ENCODE peak calls at places on chromosomes 16 and 17, in four cellular contexts. L is H9, M is DND-41, Q is endodermal cell. T is an unnamed sample.

GRCh38 chr16:50229149-50229726 is 37.1 kb upstream of the ADCY7 start:
- DNase-seq in L (no peak), M (no peak), Q (no peak), T (no peak)

GRCh38 chr16:58487566-58488351 is 12.2 kb upstream of the NDRG4 start:
- DNase-seq in M (peak; percentile 80), L (peak; percentile 95), Q (peak; percentile 98), T (peak; percentile 93)

GRCh38 chr17:18993876-18994275 is 10.7 kb downstream of the FAM83G start:
- DNase-seq in Q (no peak), M (no peak), L (no peak), T (no peak)

GRCh38 chr17:28395426-28395825 is 10.6 kb downstream of the SLC46A1 start:
- DNase-seq in M (no peak), Q (peak; percentile 50), L (no peak), T (no peak)

GRCh38 chr16:27230562-27230991 is 27.3 kb downstream of the KDM8 start:
- DNase-seq in M (peak; percentile 28), Q (no peak), L (no peak), T (no peak)

GRCh38 chr17:52145496-52145895 is 13.0 kb downstream of the CA10 start:
- DNase-seq in M (no peak), Q (no peak), L (no peak), T (no peak)

GRCh38 chr16:66871840-66872239 is 8.5 kb upstream of the PDP2 start:
- DNase-seq in Q (no peak), M (no peak), L (no peak), T (no peak)

GRCh38 chr17:78409191-78409621 is 30.8 kb downstream of the PGS1 start:
- DNase-seq in M (no peak), Q (no peak), L (no peak), T (no peak)

GRCh38 chr17:31428111-31428510 is 36.6 kb downstream of the RAB11FIP4 start:
- DNase-seq in Q (no peak), L (no peak), M (no peak), T (no peak)

GRCh38 chr17:6052926-6053325 is 17.3 kb upstream of the WSCD1 start:
- DNase-seq in L (no peak), M (no peak), Q (no peak), T (no peak)

GRCh38 chr16:66800856-66801255 is 528 bp downstream of the TERB1 start:
- DNase-seq in M (no peak), Q (peak; percentile 45), L (peak; percentile 31), T (no peak)

GRCh38 chr16:68366062-68366461 is 55.2 kb downstream of the PRMT7 start:
- DNase-seq in L (no peak), M (no peak), Q (no peak), T (no peak)

GRCh38 chr17:9169116-9169515 is 147.8 kb downstream of the NTN1 start:
- DNase-seq in Q (no peak), M (no peak), L (no peak), T (no peak)

GRCh38 chr17:57484826-57485565 is 228.7 kb downstream of the MSI2 start:
- DNase-seq in L (no peak), Q (no peak), M (no peak), T (no peak)

GRCh38 chr17:79154446-79154845 is 79.8 kb downstream of the ENGASE start:
- DNase-seq in Q (no peak), L (no peak), M (no peak), T (no peak)

GRCh38 chr16:67283039-67283825 is 3.9 kb downstream of the PLEKHG4 start:
- DNase-seq in M (no peak), L (no peak), Q (no peak), T (no peak)

GRCh38 chr17:44655983-44656700 is at the start of gene MEIOC:
- DNase-seq in L (peak; percentile 98), Q (peak; percentile 97), M (no peak), T (peak; percentile 35)

GRCh38 chr16:81566245-81567007 is 121.8 kb downstream of the CMIP start:
- DNase-seq in Q (no peak), M (no peak), L (no peak), T (no peak)

GRCh38 chr16:81565633-81566032 is 121.0 kb downstream of the CMIP start:
- DNase-seq in L (no peak), M (no peak), Q (no peak), T (no peak)

GRCh38 chr16:81567987-81568748 is 123.6 kb downstream of the CMIP start:
- DNase-seq in L (no peak), M (no peak), Q (no peak), T (peak; percentile 91)

GRCh38 chr16:81568749-81569087 is 124.1 kb downstream of the CMIP start:
- DNase-seq in Q (no peak), L (no peak), M (no peak), T (no peak)

GRCh38 chr16:81567087-81567486 is 122.5 kb downstream of the CMIP start:
- DNase-seq in M (no peak), Q (no peak), L (no peak), T (no peak)
- H3K9ac ChIP-seq in M (no peak overlapping the region), Q (no peak overlapping the region), L (no peak overlapping the region), T (no peak overlapping the region)

GRCh38 chr16:86517033-86517432 is 6.7 kb downstream of the FOXF1 start:
- DNase-seq in L (no peak), M (no peak), Q (no peak), T (no peak)

GRCh38 chr16:86519007-86519648 is 8.8 kb downstream of the FOXF1 start:
- DNase-seq in Q (no peak), L (no peak), M (no peak), T (no peak)

GRCh38 chr16:86516618-86517003 is 6.3 kb downstream of the FOXF1 start:
- DNase-seq in M (no peak), L (no peak), Q (peak; percentile 62), T (no peak)

GRCh38 chr16:86515780-86516617 is 5.7 kb downstream of the FOXF1 start:
- DNase-seq in L (peak; percentile 48), Q (peak; percentile 71), M (no peak), T (no peak)

GRCh38 chr16:86517652-86518258 is 7.4 kb downstream of the FOXF1 start:
- DNase-seq in Q (peak; percentile 91), L (peak; percentile 80), M (peak; percentile 27), T (peak; percentile 89)
- H3K27me3 ChIP-seq in Q (peaks cover 88% of the 10 kb centered on the region), L (peaks cover 56% of the 10 kb centered on the region), M (no peaks in the 10 kb centered on the region), T (peaks cover 78% of the 10 kb centered on the region)

GRCh38 chr16:89300311-89300975 is 82.9 kb downstream of the ZNF778 start:
- DNase-seq in L (no peak), Q (no peak), M (no peak), T (no peak)
- H3K4me1 ChIP-seq in L (peaks cover 2% of the 10 kb centered on the region), Q (no peaks in the 10 kb centered on the region), M (no peaks in the 10 kb centered on the region), T (peaks cover 19% of the 10 kb centered on the region)

DNA sequence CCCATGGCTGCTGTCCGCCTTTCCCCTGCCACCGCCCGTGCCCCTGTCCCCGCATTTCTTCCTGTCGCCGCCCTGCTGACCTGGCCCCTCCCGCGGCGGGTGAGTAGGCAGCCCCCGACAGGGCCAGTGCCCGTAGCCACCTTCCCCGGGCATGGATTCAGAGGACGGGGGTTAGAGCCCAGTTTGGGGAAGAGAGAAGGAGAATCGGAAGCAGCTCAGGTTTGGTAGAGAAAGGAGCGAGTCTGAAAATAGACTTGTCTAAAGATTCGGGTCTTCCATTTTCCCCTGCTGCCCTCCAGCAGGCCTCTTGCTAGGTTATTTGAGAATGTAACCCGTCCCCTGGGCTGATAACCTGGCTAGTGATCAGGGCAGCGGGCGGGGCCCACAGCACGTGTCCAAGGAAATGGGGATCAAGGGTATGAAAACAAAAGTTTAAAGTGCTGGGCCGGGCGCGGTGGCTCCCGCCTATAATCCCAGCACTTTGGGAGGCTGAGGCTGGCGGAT is 7.9 kb upstream of the CLDN9 start:
- DNase-seq in Q (peak; percentile 83), L (peak; percentile 71), M (no peak), T (no peak)
- H3K9ac ChIP-seq in Q (no peak overlapping the region), L (peak overlapping the region; percentile 37), M (peak overlapping the region; percentile 55), T (no peak overlapping the region)

GRCh38 chr17:34638526-34639260 is 59.3 kb downstream of the TMEM132E start:
- DNase-seq in L (no peak), Q (no peak), M (no peak), T (no peak)
- H3K27me3 ChIP-seq in L (no peaks in the 10 kb centered on the region), Q (peaks cover 67% of the 10 kb centered on the region), M (peaks cover 41% of the 10 kb centered on the region), T (peaks cover 87% of the 10 kb centered on the region)

GRCh38 chr16:24753437-24753836 is 24.0 kb downstream of the TNRC6A start:
- DNase-seq in L (no peak), M (no peak), Q (no peak), T (no peak)
- H3K4me1 ChIP-seq in L (no peaks in the 10 kb centered on the region), M (no peaks in the 10 kb centered on the region), Q (no peaks in the 10 kb centered on the region), T (peaks cover 35% of the 10 kb centered on the region)

GRCh38 chr17:17944743-17945142 is 27.5 kb downstream of the TOM1L2 start:
- DNase-seq in L (no peak), M (no peak), Q (no peak), T (no peak)
- H3K9ac ChIP-seq in L (no peak overlapping the region), M (no peak overlapping the region), Q (no peak overlapping the region), T (no peak overlapping the region)

GRCh38 chr16:80066805-80067580 is 466.5 kb upstream of the MAF start:
- DNase-seq in Q (no peak), L (no peak), M (no peak), T (no peak)
- H3K27me3 ChIP-seq in Q (peaks cover 30% of the 10 kb centered on the region), L (no peaks in the 10 kb centered on the region), M (no peaks in the 10 kb centered on the region), T (no peaks in the 10 kb centered on the region)

DNA sequence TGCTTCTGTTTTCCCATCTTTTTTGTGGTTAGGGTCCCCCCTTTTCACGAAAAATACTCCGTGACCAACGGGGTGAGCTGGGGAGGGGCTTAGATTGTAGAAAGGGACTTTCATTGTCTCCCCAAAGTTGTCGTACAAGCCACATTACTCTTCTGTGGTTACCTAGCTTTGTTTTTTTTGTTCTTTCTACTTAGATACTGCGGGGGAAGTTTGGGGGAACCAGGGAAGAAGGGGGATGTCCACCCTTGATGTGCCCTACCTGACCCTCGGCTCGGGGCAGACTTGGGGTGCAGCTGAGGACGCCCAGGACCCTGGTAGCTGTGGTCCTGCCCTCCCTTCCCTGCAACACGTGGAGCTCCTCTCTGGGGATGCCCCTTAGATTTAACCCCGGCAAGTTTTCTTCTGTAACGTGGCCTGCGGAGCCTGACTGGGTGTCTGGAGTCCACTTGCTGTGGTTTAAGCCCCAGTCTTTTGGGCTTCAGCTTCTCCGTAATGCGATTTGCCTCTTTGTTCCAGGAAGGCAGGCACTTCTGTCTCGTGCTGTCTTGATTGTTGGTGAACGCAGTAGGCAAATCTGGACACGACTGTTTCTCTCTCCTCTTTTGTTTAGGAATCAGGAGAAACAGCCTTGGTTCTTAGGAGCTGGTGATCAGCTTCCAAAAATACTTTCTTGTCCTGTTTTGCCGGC is 895 bp downstream of the ABCC1 start:
- DNase-seq in Q (peak; percentile 69), M (peak; percentile 37), L (no peak), T (peak; percentile 64)
- H3K4me1 ChIP-seq in Q (no peaks in the 10 kb centered on the region), M (peaks cover 46% of the 10 kb centered on the region), L (no peaks in the 10 kb centered on the region), T (peaks cover 48% of the 10 kb centered on the region)